ENCODE peak calls at places on chromosomes 7 and 10, in five cellular contexts. U is heart right ventricle, Z is astrocyte, K is tibial nerve, S is lower lobe of right lung. D is an unnamed sample.

GRCh38 chr10:28661035-28661434 is 16.3 kb upstream of the BAMBI start:
- DNase-seq in U (no peak), Z (peak), K (no peak), S (no peak), D (no peak)

GRCh38 chr7:96833701-96834453 is 124.2 kb upstream of the SEM1 start:
- DNase-seq in U (no peak), Z (no peak), K (no peak), S (no peak), D (no peak)

GRCh38 chr7:26399309-26399610 is 107.6 kb downstream of the SNX10 start:
- DNase-seq in U (peak), Z (no peak), K (no peak), S (peak), D (no peak)

GRCh38 chr10:37381271-37381670 is 255.9 kb downstream of the ANKRD30A start:
- DNase-seq in U (no peak), Z (no peak), K (no peak), S (no peak), D (no peak)

GRCh38 chr10:48659790-48660189 is 24.9 kb upstream of the WDFY4 start:
- DNase-seq in U (no peak), Z (no peak), K (no peak), S (no peak), D (no peak)

GRCh38 chr7:112511451-112512220 is 30.8 kb downstream of the LSMEM1 start:
- DNase-seq in U (no peak), Z (no peak), K (no peak), S (no peak), D (no peak)

GRCh38 chr7:38796636-38797501 is 112.1 kb downstream of the VPS41 start:
- DNase-seq in U (no peak), Z (peak), K (peak), S (no peak), D (no peak)

GRCh38 chr10:131749767-131750142 is 151.1 kb upstream of the PPP2R2D start:
- DNase-seq in U (no peak), Z (no peak), K (no peak), S (no peak), D (no peak)

GRCh38 chr7:98077762-98078161 is 28.9 kb upstream of the LMTK2 start:
- DNase-seq in U (no peak), Z (no peak), K (no peak), S (no peak), D (no peak)

GRCh38 chr7:33774762-33775523 is 130.4 kb upstream of the BMPER start:
- DNase-seq in U (no peak), Z (peak), K (peak), S (no peak), D (no peak)

GRCh38 chr7:34107306-34107705 is 202.0 kb downstream of the BMPER start:
- DNase-seq in U (no peak), Z (peak), K (no peak), S (no peak), D (no peak)

GRCh38 chr7:99128076-99128950 is 15.6 kb downstream of the SMURF1 start:
- DNase-seq in U (no peak), Z (no peak), K (no peak), S (no peak), D (no peak)

GRCh38 chr10:132926777-132927650 is 15.4 kb downstream of the CFAP46 start:
- DNase-seq in U (no peak), Z (no peak), K (no peak), S (peak), D (no peak)

GRCh38 chr10:132482090-132482489 is 55.5 kb upstream of the INPP5A start:
- DNase-seq in U (no peak), Z (peak), K (no peak), S (peak), D (no peak)

GRCh38 chr10:93481213-93481930 is 762 bp downstream of the MYOF start:
- DNase-seq in U (no peak), Z (no peak), K (no peak), S (no peak), D (no peak)

GRCh38 chr10:93476756-93477155 is 5.4 kb downstream of the MYOF start:
- DNase-seq in U (no peak), Z (no peak), K (no peak), S (no peak), D (peak)

GRCh38 chr10:93475871-93476270 is 6.3 kb downstream of the MYOF start:
- DNase-seq in U (no peak), Z (peak), K (no peak), S (no peak), D (peak)

GRCh38 chr10:93481931-93482834 is at the start of gene MYOF:
- DNase-seq in U (peak), Z (peak), K (peak), S (peak), D (peak)

GRCh38 chr10:93478873-93479272 is 3.3 kb downstream of the MYOF start:
- DNase-seq in U (no peak), Z (no peak), K (no peak), S (no peak), D (no peak)
- H3K4me3 ChIP-seq in U (no peak), Z (peak), K (no peak), S (no peak), D (peak)

GRCh38 chr10:79232864-79233263 is 114.4 kb upstream of the PPIF start:
- DNase-seq in U (no peak), Z (no peak), K (no peak), S (no peak), D (no peak)

GRCh38 chr10:79231908-79232307 is 115.4 kb upstream of the PPIF start:
- DNase-seq in U (no peak), Z (no peak), K (no peak), S (no peak), D (no peak)

GRCh38 chr10:79230563-79231249 is 116.6 kb upstream of the PPIF start:
- DNase-seq in U (no peak), Z (no peak), K (no peak), S (no peak), D (no peak)

GRCh38 chr10:79229081-79229541 is 118.2 kb upstream of the PPIF start:
- DNase-seq in U (no peak), Z (no peak), K (no peak), S (no peak), D (no peak)

GRCh38 chr10:79229830-79230562 is 117.3 kb upstream of the PPIF start:
- DNase-seq in U (no peak), Z (no peak), K (no peak), S (no peak), D (no peak)
- H3K27ac ChIP-seq in U (no peak), Z (no peak), K (peak), S (no peak), D (no peak)

GRCh38 chr10:13354783-13355182 is 6.7 kb upstream of the SEPHS1 start:
- DNase-seq in U (no peak), Z (no peak), K (no peak), S (no peak), D (no peak)

GRCh38 chr10:13351340-13351915 is 3.3 kb upstream of the SEPHS1 start:
- DNase-seq in U (no peak), Z (no peak), K (no peak), S (no peak), D (no peak)

GRCh38 chr10:13356392-13356791 is 8.3 kb upstream of the SEPHS1 start:
- DNase-seq in U (no peak), Z (no peak), K (no peak), S (no peak), D (no peak)

GRCh38 chr10:13349776-13350274 is 1.7 kb upstream of the SEPHS1 start:
- DNase-seq in U (peak), Z (peak), K (peak), S (peak), D (peak)

DNA sequence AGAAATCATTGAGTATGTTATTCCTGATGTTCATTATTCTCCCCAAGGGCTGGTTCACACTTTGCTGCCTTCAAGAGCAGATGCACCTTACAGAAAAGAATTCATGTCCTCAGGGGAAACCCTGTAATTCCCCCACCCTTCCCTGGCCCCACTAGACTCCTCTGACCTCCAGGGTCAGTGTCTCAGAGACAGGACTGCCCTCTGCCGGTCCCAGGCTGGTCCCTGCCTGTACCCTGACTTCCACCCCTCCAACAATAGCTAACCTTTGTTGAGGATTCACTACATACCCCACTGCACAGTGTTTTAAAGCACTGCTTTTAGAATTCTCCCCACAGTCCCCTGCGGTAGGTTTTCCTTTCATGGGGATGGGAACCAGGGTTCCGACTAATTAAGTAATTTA is 4.4 kb upstream of the SEPHS1 start:
- DNase-seq in U (no peak), Z (no peak), K (no peak), S (no peak), D (no peak)
- TF ChIP-seq CTCF in U (peak), Z (no peak), K (no peak), S (no peak), D (no peak)

GRCh38 chr7:921581-922333 is 32.7 kb downstream of the ADAP1 start:
- DNase-seq in U (no peak), Z (no peak), K (peak), S (peak), D (no peak)
- H3K4me3 ChIP-seq in U (no peak), Z (no peak), K (no peak), S (peak), D (no peak)

GRCh38 chr10:129481641-129482040 is 14.6 kb downstream of the MGMT start:
- DNase-seq in U (no peak), Z (no peak), K (no peak), S (no peak), D (no peak)
- H3K27ac ChIP-seq in U (no peak), Z (no peak), K (no peak), S (no peak), D (no peak)

GRCh38 chr10:69804775-69805174 is 3.1 kb downstream of the COL13A1 start:
- DNase-seq in U (no peak), Z (no peak), K (no peak), S (no peak), D (no peak)
- TF ChIP-seq CTCF in U (no peak), Z (no peak), K (no peak), S (no peak), D (no peak)

DNA sequence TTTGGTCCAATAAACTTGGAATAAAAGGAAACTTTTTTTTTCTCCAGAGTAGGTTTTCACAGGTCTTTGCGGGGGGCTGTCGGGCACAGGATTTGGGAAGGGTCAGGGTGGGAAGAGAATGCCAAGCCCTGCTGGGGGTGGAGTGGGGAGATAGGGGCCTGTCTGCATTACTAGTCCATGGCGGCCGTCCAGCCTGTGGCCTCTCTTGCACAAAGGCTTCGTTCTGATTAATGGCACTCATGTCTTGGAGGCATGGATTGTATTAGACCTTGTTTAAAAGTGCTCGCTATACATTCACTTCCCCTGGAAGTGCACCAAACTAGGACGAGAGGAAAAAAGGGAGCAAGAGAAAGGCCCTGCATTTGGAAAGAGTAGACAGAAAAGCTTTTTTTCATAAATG is 37.2 kb downstream of the LRMDA start:
- DNase-seq in U (peak), Z (no peak), K (no peak), S (no peak), D (no peak)
- H3K4me3 ChIP-seq in U (no peak), Z (no peak), K (no peak), S (no peak), D (no peak)